ENCODE peak calls at places on chromosomes 12 and 14, in six cellular contexts. One of them, this sample, is unnamed.

GRCh38 chr14:74697543-74697942 is 15.3 kb downstream of the AREL1 start:
- DNase-seq in GM23248: peak; percentile 94
- DNase-seq in DND-41: no peak
- DNase-seq in neural progenitor cell: no peak
- DNase-seq in IMR-90: peak; percentile 94
- DNase-seq in HCT116: no peak
- DNase-seq in this sample: peak; percentile 26

GRCh38 chr14:106610691-106611090 is 1084.3 kb downstream of the TMEM121 start:
- DNase-seq in neural progenitor cell: no peak
- DNase-seq in HCT116: no peak
- DNase-seq in DND-41: peak; percentile 60
- DNase-seq in GM23248: no peak
- DNase-seq in IMR-90: no peak
- DNase-seq in this sample: no peak

GRCh38 chr12:51997156-51997555 is 9.6 kb upstream of the TAMALIN start:
- DNase-seq in GM23248: no peak
- DNase-seq in IMR-90: peak; percentile 50
- DNase-seq in DND-41: no peak
- DNase-seq in neural progenitor cell: no peak
- DNase-seq in HCT116: no peak
- DNase-seq in this sample: no peak

GRCh38 chr14:35687335-35687939 is 121.7 kb downstream of the RALGAPA1 start:
- DNase-seq in IMR-90: peak; percentile 68
- DNase-seq in GM23248: peak; percentile 76
- DNase-seq in DND-41: peak; percentile 47
- DNase-seq in HCT116: peak; percentile 26
- DNase-seq in neural progenitor cell: peak; percentile 75
- DNase-seq in this sample: peak; percentile 47

GRCh38 chr14:75258079-75258802 is 20.4 kb upstream of the FOS start:
- DNase-seq in HCT116: no peak
- DNase-seq in GM23248: peak; percentile 84
- DNase-seq in DND-41: no peak
- DNase-seq in neural progenitor cell: no peak
- DNase-seq in IMR-90: peak; percentile 59
- DNase-seq in this sample: no peak

GRCh38 chr12:120228291-120229070 is 27.6 kb upstream of the RPLP0 start:
- DNase-seq in DND-41: peak; percentile 87
- DNase-seq in GM23248: peak; percentile 86
- DNase-seq in IMR-90: peak; percentile 79
- DNase-seq in HCT116: no peak
- DNase-seq in neural progenitor cell: peak; percentile 91
- DNase-seq in this sample: peak; percentile 98

GRCh38 chr12:51818567-51819300 is 29.8 kb downstream of the FIGNL2 start:
- DNase-seq in IMR-90: peak; percentile 73
- DNase-seq in neural progenitor cell: no peak
- DNase-seq in DND-41: no peak
- DNase-seq in GM23248: peak; percentile 92
- DNase-seq in HCT116: no peak
- DNase-seq in this sample: no peak

GRCh38 chr14:67964391-67964812 is 144.8 kb downstream of the RAD51B start:
- DNase-seq in IMR-90: peak; percentile 40
- DNase-seq in neural progenitor cell: no peak
- DNase-seq in GM23248: peak; percentile 66
- DNase-seq in DND-41: no peak
- DNase-seq in HCT116: no peak
- DNase-seq in this sample: no peak

GRCh38 chr12:94193168-94193567 is 44.8 kb downstream of the PLXNC1 start:
- DNase-seq in DND-41: no peak
- DNase-seq in neural progenitor cell: no peak
- DNase-seq in HCT116: no peak
- DNase-seq in IMR-90: no peak
- DNase-seq in GM23248: no peak
- DNase-seq in this sample: no peak

GRCh38 chr12:94875525-94875924 is 128.0 kb downstream of the NDUFA12 start:
- DNase-seq in GM23248: no peak
- DNase-seq in HCT116: peak; percentile 65
- DNase-seq in neural progenitor cell: peak; percentile 55
- DNase-seq in DND-41: peak; percentile 5
- DNase-seq in IMR-90: no peak
- DNase-seq in this sample: peak; percentile 69

GRCh38 chr14:54455363-54455762 is 14.2 kb upstream of the CNIH1 start:
- DNase-seq in DND-41: no peak
- DNase-seq in GM23248: no peak
- DNase-seq in neural progenitor cell: no peak
- DNase-seq in IMR-90: no peak
- DNase-seq in HCT116: no peak
- DNase-seq in this sample: no peak

GRCh38 chr12:2467447-2468195 is 327.1 kb upstream of the FKBP4 start:
- DNase-seq in IMR-90: no peak
- DNase-seq in GM23248: no peak
- DNase-seq in DND-41: no peak
- DNase-seq in HCT116: no peak
- DNase-seq in neural progenitor cell: no peak
- DNase-seq in this sample: no peak

GRCh38 chr12:127660961-127661360 is 606.0 kb upstream of the TMEM132C start:
- DNase-seq in GM23248: no peak
- DNase-seq in IMR-90: no peak
- DNase-seq in DND-41: no peak
- DNase-seq in neural progenitor cell: no peak
- DNase-seq in HCT116: no peak
- DNase-seq in this sample: no peak

GRCh38 chr12:96236221-96236822 is 42.1 kb downstream of the ELK3 start:
- DNase-seq in neural progenitor cell: no peak
- DNase-seq in IMR-90: peak; percentile 51
- DNase-seq in HCT116: no peak
- DNase-seq in GM23248: peak; percentile 84
- DNase-seq in DND-41: peak; percentile 62
- DNase-seq in this sample: no peak

GRCh38 chr12:65742481-65742971 is 81.8 kb upstream of the HMGA2 start:
- DNase-seq in DND-41: no peak
- DNase-seq in GM23248: peak; percentile 68
- DNase-seq in HCT116: no peak
- DNase-seq in neural progenitor cell: peak; percentile 92
- DNase-seq in IMR-90: peak; percentile 44
- DNase-seq in this sample: peak; percentile 78

GRCh38 chr12:96108321-96108720 is 72.9 kb upstream of the LTA4H start:
- DNase-seq in DND-41: peak; percentile 10
- DNase-seq in IMR-90: no peak
- DNase-seq in neural progenitor cell: no peak
- DNase-seq in GM23248: no peak
- DNase-seq in HCT116: no peak
- DNase-seq in this sample: peak; percentile 65

GRCh38 chr12:116143883-116144266 is 133.6 kb downstream of the MED13L start:
- DNase-seq in HCT116: no peak
- DNase-seq in DND-41: no peak
- DNase-seq in IMR-90: peak; percentile 64
- DNase-seq in neural progenitor cell: peak; percentile 44
- DNase-seq in GM23248: peak; percentile 80
- DNase-seq in this sample: peak; percentile 87

GRCh38 chr12:79023261-79023660 is 158.7 kb downstream of the SYT1 start:
- DNase-seq in HCT116: no peak
- DNase-seq in neural progenitor cell: no peak
- DNase-seq in DND-41: no peak
- DNase-seq in GM23248: no peak
- DNase-seq in IMR-90: no peak
- DNase-seq in this sample: no peak

GRCh38 chr12:79021021-79021420 is 156.4 kb downstream of the SYT1 start:
- DNase-seq in GM23248: no peak
- DNase-seq in DND-41: no peak
- DNase-seq in neural progenitor cell: no peak
- DNase-seq in HCT116: no peak
- DNase-seq in IMR-90: no peak
- DNase-seq in this sample: no peak

GRCh38 chr12:79023784-79024183 is 159.2 kb downstream of the SYT1 start:
- DNase-seq in GM23248: no peak
- DNase-seq in neural progenitor cell: no peak
- DNase-seq in IMR-90: peak; percentile 13
- DNase-seq in HCT116: no peak
- DNase-seq in DND-41: no peak
- DNase-seq in this sample: no peak

GRCh38 chr12:79019672-79020071 is 155.1 kb downstream of the SYT1 start:
- DNase-seq in IMR-90: no peak
- DNase-seq in HCT116: no peak
- DNase-seq in DND-41: no peak
- DNase-seq in neural progenitor cell: no peak
- DNase-seq in GM23248: no peak
- DNase-seq in this sample: no peak

DNA sequence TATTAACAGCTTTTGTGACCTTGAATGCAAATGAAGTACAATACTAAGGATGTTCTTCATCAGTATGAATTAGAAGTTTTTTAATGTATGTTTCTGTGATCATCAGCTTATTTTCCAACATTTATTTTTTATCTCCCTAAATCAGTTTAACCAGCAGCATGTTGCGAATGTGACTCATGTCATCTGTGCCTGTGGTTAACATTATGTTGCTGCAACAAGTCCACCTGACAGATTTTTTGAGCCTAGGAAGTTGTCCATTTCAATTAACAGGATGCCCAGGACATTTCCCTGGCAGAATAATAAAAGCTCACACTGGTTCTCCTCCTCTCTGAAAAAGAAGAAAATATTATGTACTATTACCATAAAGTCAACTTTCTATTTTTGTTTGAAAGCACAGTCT is 155.5 kb downstream of the SYT1 start:
- DNase-seq in GM23248: no peak
- DNase-seq in IMR-90: peak; percentile 29
- DNase-seq in neural progenitor cell: no peak
- DNase-seq in DND-41: no peak
- DNase-seq in HCT116: no peak
- DNase-seq in this sample: no peak
- H3K4me2 ChIP-seq in GM23248: no peak overlapping the region
- H3K4me2 ChIP-seq in IMR-90: no peak overlapping the region
- H3K4me2 ChIP-seq in neural progenitor cell: no peak overlapping the region
- H3K4me2 ChIP-seq in DND-41: no peak overlapping the region
- H3K4me2 ChIP-seq in HCT116: no peak overlapping the region
- H3K4me2 ChIP-seq in this sample: no peak overlapping the region

DNA sequence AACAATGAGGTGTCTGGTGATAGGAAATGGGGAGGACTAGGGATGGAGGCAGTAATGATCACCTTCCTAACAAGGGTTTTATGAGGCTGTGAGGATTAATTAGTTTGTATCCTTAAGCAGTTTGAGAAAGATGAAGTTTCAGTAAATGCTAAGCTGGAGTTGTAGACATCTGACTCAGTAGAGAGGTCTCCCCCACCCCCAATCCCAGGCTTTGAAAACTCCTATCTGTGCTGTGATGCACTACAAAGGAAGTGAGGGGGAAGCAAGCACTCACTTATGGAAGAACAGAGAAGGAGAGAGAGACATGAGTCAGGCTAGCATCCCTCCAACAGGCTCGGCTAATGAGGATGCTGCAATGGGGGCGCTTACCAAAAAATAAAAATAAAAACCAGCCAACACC is 5.5 kb upstream of the BCL11B start:
- DNase-seq in HCT116: no peak
- DNase-seq in neural progenitor cell: no peak
- DNase-seq in GM23248: peak; percentile 22
- DNase-seq in DND-41: no peak
- DNase-seq in IMR-90: no peak
- DNase-seq in this sample: peak; percentile 67
- H3K27me3 ChIP-seq in HCT116: peaks cover 50% of the 10 kb centered on the region
- H3K27me3 ChIP-seq in neural progenitor cell: peaks cover 53% of the 10 kb centered on the region
- H3K27me3 ChIP-seq in GM23248: peaks cover 40% of the 10 kb centered on the region
- H3K27me3 ChIP-seq in DND-41: peaks cover 21% of the 10 kb centered on the region
- H3K27me3 ChIP-seq in IMR-90: peaks cover 32% of the 10 kb centered on the region
- H3K27me3 ChIP-seq in this sample: no peaks in the 10 kb centered on the region

GRCh38 chr14:46433381-46433780 is 218.2 kb downstream of the RPL10L start:
- DNase-seq in DND-41: no peak
- DNase-seq in IMR-90: no peak
- DNase-seq in neural progenitor cell: no peak
- DNase-seq in GM23248: no peak
- DNase-seq in HCT116: no peak
- DNase-seq in this sample: peak; percentile 28

DNA sequence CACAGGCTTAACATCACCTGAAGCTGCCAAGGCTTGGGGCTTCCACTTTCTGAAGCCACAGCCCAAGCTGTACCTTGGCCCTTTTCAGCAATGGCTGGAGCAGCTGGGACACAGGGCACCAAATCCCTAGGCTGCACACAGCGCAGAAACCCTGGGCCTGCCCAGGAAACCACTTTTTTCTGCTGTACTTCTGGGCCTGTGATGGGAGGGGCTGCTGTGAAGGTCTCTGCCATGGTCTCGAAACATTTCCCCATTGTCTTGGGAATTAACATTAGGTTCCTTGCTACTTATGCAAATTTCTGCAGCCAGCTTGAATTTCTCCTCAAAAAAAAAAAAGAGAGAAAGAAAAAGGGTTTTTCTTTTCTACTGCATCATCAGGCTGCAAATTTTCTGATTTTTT is 219.1 kb downstream of the RPL10L start:
- DNase-seq in GM23248: no peak
- DNase-seq in IMR-90: no peak
- DNase-seq in HCT116: no peak
- DNase-seq in DND-41: no peak
- DNase-seq in neural progenitor cell: no peak
- DNase-seq in this sample: peak; percentile 36
- H3K4me2 ChIP-seq in GM23248: no peak overlapping the region
- H3K4me2 ChIP-seq in IMR-90: no peak overlapping the region
- H3K4me2 ChIP-seq in HCT116: no peak overlapping the region
- H3K4me2 ChIP-seq in DND-41: no peak overlapping the region
- H3K4me2 ChIP-seq in neural progenitor cell: no peak overlapping the region
- H3K4me2 ChIP-seq in this sample: no peak overlapping the region

GRCh38 chr12:6615802-6616201 is 8.6 kb upstream of the CHD4 start:
- DNase-seq in neural progenitor cell: no peak
- DNase-seq in DND-41: no peak
- DNase-seq in HCT116: no peak
- DNase-seq in IMR-90: no peak
- DNase-seq in GM23248: no peak
- DNase-seq in this sample: no peak

GRCh38 chr12:6620137-6620884 is 13.1 kb upstream of the CHD4 start:
- DNase-seq in neural progenitor cell: peak; percentile 92
- DNase-seq in HCT116: no peak
- DNase-seq in IMR-90: no peak
- DNase-seq in GM23248: peak; percentile 82
- DNase-seq in DND-41: no peak
- DNase-seq in this sample: peak; percentile 95

GRCh38 chr12:6620885-6621274 is 13.7 kb upstream of the CHD4 start:
- DNase-seq in GM23248: no peak
- DNase-seq in neural progenitor cell: no peak
- DNase-seq in IMR-90: no peak
- DNase-seq in HCT116: no peak
- DNase-seq in DND-41: no peak
- DNase-seq in this sample: no peak

GRCh38 chr12:6614513-6615177 is 7.5 kb upstream of the CHD4 start:
- DNase-seq in DND-41: no peak
- DNase-seq in GM23248: peak; percentile 42
- DNase-seq in neural progenitor cell: peak; percentile 56
- DNase-seq in IMR-90: no peak
- DNase-seq in HCT116: no peak
- DNase-seq in this sample: peak; percentile 82

DNA sequence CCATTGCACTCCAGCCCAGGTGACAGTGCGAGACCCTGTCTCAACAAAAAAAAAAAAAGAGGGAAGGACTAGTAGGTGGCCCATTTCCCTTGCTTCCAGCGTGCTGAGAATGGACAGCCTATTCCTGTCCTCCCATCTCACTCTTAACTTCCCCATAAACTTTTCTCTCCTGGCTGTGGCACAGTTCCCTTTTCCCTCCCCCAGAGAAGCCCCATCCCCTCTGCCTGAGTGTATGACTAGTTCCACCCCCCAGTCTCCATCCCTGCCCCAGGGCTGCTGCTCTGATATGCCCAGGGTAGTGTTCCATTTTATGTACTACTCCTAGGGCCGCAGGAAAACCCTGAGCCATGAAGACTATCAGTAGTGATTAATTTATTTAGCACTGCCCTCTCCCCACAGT is 11.3 kb upstream of the CHD4 start:
- DNase-seq in neural progenitor cell: no peak
- DNase-seq in DND-41: no peak
- DNase-seq in IMR-90: no peak
- DNase-seq in GM23248: no peak
- DNase-seq in HCT116: no peak
- DNase-seq in this sample: no peak
- H3K27me3 ChIP-seq in neural progenitor cell: peaks cover 30% of the 10 kb centered on the region
- H3K27me3 ChIP-seq in DND-41: no peaks in the 10 kb centered on the region
- H3K27me3 ChIP-seq in IMR-90: no peaks in the 10 kb centered on the region
- H3K27me3 ChIP-seq in GM23248: no peaks in the 10 kb centered on the region
- H3K27me3 ChIP-seq in HCT116: no peaks in the 10 kb centered on the region
- H3K27me3 ChIP-seq in this sample: no peaks in the 10 kb centered on the region